ENCODE peak calls at places on chromosomes 3 and 15, in six cellular contexts. One of them, this sample, is unnamed.

GRCh38 chr15:91897585-91898372 is 44.3 kb downstream of the SLCO3A1 start:
- DNase-seq in H9: no peak
- DNase-seq in IMR-90: no peak
- DNase-seq in neuronal stem cell: no peak
- DNase-seq in trophoblast cell: no peak
- DNase-seq in H1: no peak
- DNase-seq in this sample: no peak

GRCh38 chr3:29576181-29576580 is 295.3 kb downstream of the RBMS3 start:
- DNase-seq in IMR-90: no peak
- DNase-seq in H9: no peak
- DNase-seq in neuronal stem cell: no peak
- DNase-seq in H1: no peak
- DNase-seq in trophoblast cell: no peak
- DNase-seq in this sample: no peak

GRCh38 chr3:168288511-168289268 is 193.0 kb upstream of the GOLIM4 start:
- DNase-seq in neuronal stem cell: no peak
- DNase-seq in H9: no peak
- DNase-seq in H1: no peak
- DNase-seq in IMR-90: no peak
- DNase-seq in trophoblast cell: no peak
- DNase-seq in this sample: no peak

GRCh38 chr3:193665370-193665989 is 72.5 kb downstream of the OPA1 start:
- DNase-seq in neuronal stem cell: no peak
- DNase-seq in trophoblast cell: peak
- DNase-seq in H9: no peak
- DNase-seq in H1: no peak
- DNase-seq in IMR-90: peak
- DNase-seq in this sample: peak

GRCh38 chr3:30473374-30474051 is 132.9 kb upstream of the TGFBR2 start:
- DNase-seq in trophoblast cell: peak
- DNase-seq in H9: no peak
- DNase-seq in IMR-90: peak
- DNase-seq in H1: no peak
- DNase-seq in neuronal stem cell: no peak
- DNase-seq in this sample: peak

GRCh38 chr15:39195988-39196486 is 384.8 kb upstream of the THBS1 start:
- DNase-seq in trophoblast cell: peak
- DNase-seq in H1: no peak
- DNase-seq in IMR-90: peak
- DNase-seq in neuronal stem cell: no peak
- DNase-seq in H9: no peak
- DNase-seq in this sample: peak

GRCh38 chr15:101578443-101578894 is 73.7 kb downstream of the TM2D3 start:
- DNase-seq in H9: peak
- DNase-seq in IMR-90: no peak
- DNase-seq in trophoblast cell: peak
- DNase-seq in neuronal stem cell: no peak
- DNase-seq in H1: no peak
- DNase-seq in this sample: peak

GRCh38 chr15:74955796-74956647 is 550 bp downstream of the RPP25 start:
- DNase-seq in IMR-90: peak
- DNase-seq in H9: peak
- DNase-seq in trophoblast cell: peak
- DNase-seq in neuronal stem cell: peak
- DNase-seq in H1: no peak
- DNase-seq in this sample: peak

GRCh38 chr3:78978037-78978436 is 789.8 kb downstream of the ROBO1 start:
- DNase-seq in H1: no peak
- DNase-seq in H9: no peak
- DNase-seq in neuronal stem cell: no peak
- DNase-seq in trophoblast cell: peak
- DNase-seq in IMR-90: peak
- DNase-seq in this sample: peak

GRCh38 chr3:46334911-46335478 is 18.9 kb upstream of the CCR2 start:
- DNase-seq in H9: no peak
- DNase-seq in trophoblast cell: peak
- DNase-seq in IMR-90: peak
- DNase-seq in H1: no peak
- DNase-seq in neuronal stem cell: no peak
- DNase-seq in this sample: peak

GRCh38 chr3:58858126-58858525 is 191.6 kb upstream of the FAM3D start:
- DNase-seq in H9: no peak
- DNase-seq in IMR-90: no peak
- DNase-seq in neuronal stem cell: no peak
- DNase-seq in trophoblast cell: no peak
- DNase-seq in H1: no peak
- DNase-seq in this sample: no peak

GRCh38 chr15:37940886-37941285 is 6.4 kb downstream of the TMCO5A start:
- DNase-seq in H1: no peak
- DNase-seq in IMR-90: no peak
- DNase-seq in neuronal stem cell: no peak
- DNase-seq in H9: no peak
- DNase-seq in trophoblast cell: peak
- DNase-seq in this sample: no peak

GRCh38 chr3:142929109-142929508 is 34.4 kb downstream of the PAQR9 start:
- DNase-seq in H9: peak
- DNase-seq in neuronal stem cell: no peak
- DNase-seq in H1: no peak
- DNase-seq in IMR-90: peak
- DNase-seq in trophoblast cell: peak
- DNase-seq in this sample: peak

GRCh38 chr3:71050521-71051258 is 532.8 kb downstream of the FOXP1 start:
- DNase-seq in neuronal stem cell: no peak
- DNase-seq in H1: no peak
- DNase-seq in H9: no peak
- DNase-seq in trophoblast cell: no peak
- DNase-seq in IMR-90: peak
- DNase-seq in this sample: peak

GRCh38 chr3:194082596-194083220 is 53.2 kb upstream of the HES1 start:
- DNase-seq in H1: no peak
- DNase-seq in trophoblast cell: no peak
- DNase-seq in neuronal stem cell: no peak
- DNase-seq in H9: no peak
- DNase-seq in IMR-90: peak
- DNase-seq in this sample: peak

GRCh38 chr15:101491739-101492640 is 2.5 kb upstream of the PCSK6 start:
- DNase-seq in IMR-90: no peak
- DNase-seq in trophoblast cell: no peak
- DNase-seq in H9: no peak
- DNase-seq in H1: no peak
- DNase-seq in neuronal stem cell: no peak
- DNase-seq in this sample: no peak

GRCh38 chr15:88615303-88616107 is 5.6 kb upstream of the AEN start:
- DNase-seq in IMR-90: no peak
- DNase-seq in neuronal stem cell: no peak
- DNase-seq in H9: peak
- DNase-seq in H1: no peak
- DNase-seq in trophoblast cell: no peak
- DNase-seq in this sample: no peak

GRCh38 chr3:112002458-112002971 is 3.8 kb downstream of the TAGLN3 start:
- DNase-seq in IMR-90: peak
- DNase-seq in trophoblast cell: no peak
- DNase-seq in H9: no peak
- DNase-seq in H1: no peak
- DNase-seq in neuronal stem cell: no peak
- DNase-seq in this sample: no peak

GRCh38 chr3:139265131-139266016 is 78.4 kb upstream of the MRPS22 start:
- DNase-seq in H9: peak
- DNase-seq in trophoblast cell: no peak
- DNase-seq in neuronal stem cell: no peak
- DNase-seq in IMR-90: no peak
- DNase-seq in H1: no peak
- DNase-seq in this sample: no peak

GRCh38 chr3:50930371-50931208 is 255.9 kb downstream of the DOCK3 start:
- DNase-seq in H9: no peak
- DNase-seq in H1: no peak
- DNase-seq in neuronal stem cell: no peak
- DNase-seq in IMR-90: no peak
- DNase-seq in trophoblast cell: no peak
- DNase-seq in this sample: no peak

DNA sequence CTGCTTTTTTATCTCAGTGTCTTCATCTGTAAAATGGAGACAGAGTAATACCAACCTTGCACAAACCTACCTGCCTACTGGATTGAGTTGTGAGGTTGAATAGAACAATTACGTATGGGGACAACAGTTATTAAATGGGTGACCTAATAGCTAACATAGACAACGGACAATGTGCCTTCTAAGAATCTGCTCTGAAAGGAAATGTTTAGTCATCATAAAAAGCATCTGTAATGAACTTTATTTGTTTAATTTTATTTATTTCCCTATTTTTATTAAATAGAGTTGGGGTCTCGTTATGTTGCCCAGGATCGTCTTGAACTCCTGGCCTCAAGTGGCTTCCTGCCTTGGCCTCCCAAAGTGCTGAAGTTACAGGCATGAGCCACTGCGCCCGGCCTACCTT is 59.2 kb upstream of the C15orf61 start:
- DNase-seq in trophoblast cell: no peak
- DNase-seq in IMR-90: no peak
- DNase-seq in neuronal stem cell: no peak
- DNase-seq in H9: no peak
- DNase-seq in H1: no peak
- DNase-seq in this sample: no peak
- H4K91ac ChIP-seq in trophoblast cell: no peak
- H4K91ac ChIP-seq in IMR-90: no peak
- H4K91ac ChIP-seq in neuronal stem cell: no peak
- H4K91ac ChIP-seq in H9: no peak
- H4K91ac ChIP-seq in H1: no peak
- H4K91ac ChIP-seq in this sample: no peak

DNA sequence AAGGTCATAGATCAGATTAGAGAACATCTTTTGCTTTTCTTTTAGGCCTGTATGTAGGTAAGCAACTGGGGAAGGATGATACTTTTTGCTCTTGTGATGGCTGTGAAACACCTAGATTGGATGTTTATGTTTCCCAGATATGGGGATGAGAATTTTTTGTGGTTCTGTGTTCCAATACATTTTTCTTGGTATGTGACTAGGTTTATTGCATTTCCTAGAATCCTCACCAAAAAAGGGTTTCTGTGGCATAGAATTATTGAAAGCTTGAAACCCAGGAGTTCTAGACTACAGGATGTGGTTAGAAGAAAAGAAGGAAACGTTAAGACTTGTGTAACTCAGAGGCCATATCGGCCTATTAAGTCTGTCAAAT is 25.8 kb downstream of the OXNAD1 start:
- DNase-seq in H9: no peak
- DNase-seq in trophoblast cell: no peak
- DNase-seq in H1: no peak
- DNase-seq in IMR-90: no peak
- DNase-seq in neuronal stem cell: no peak
- DNase-seq in this sample: peak
- H4K91ac ChIP-seq in H9: no peak
- H4K91ac ChIP-seq in trophoblast cell: no peak
- H4K91ac ChIP-seq in H1: no peak
- H4K91ac ChIP-seq in IMR-90: no peak
- H4K91ac ChIP-seq in neuronal stem cell: no peak
- H4K91ac ChIP-seq in this sample: no peak

GRCh38 chr3:116785226-116785625 is 75.6 kb downstream of the TUSC7 start:
- DNase-seq in H9: peak
- DNase-seq in H1: no peak
- DNase-seq in IMR-90: no peak
- DNase-seq in trophoblast cell: no peak
- DNase-seq in neuronal stem cell: no peak
- DNase-seq in this sample: no peak
- H4K91ac ChIP-seq in H9: no peak
- H4K91ac ChIP-seq in H1: no peak
- H4K91ac ChIP-seq in IMR-90: no peak
- H4K91ac ChIP-seq in trophoblast cell: no peak
- H4K91ac ChIP-seq in neuronal stem cell: no peak
- H4K91ac ChIP-seq in this sample: no peak

GRCh38 chr15:29490747-29491471 is 221.3 kb upstream of the NSMCE3 start:
- DNase-seq in neuronal stem cell: no peak
- DNase-seq in H9: no peak
- DNase-seq in H1: no peak
- DNase-seq in IMR-90: no peak
- DNase-seq in trophoblast cell: no peak
- DNase-seq in this sample: no peak
- H4K91ac ChIP-seq in neuronal stem cell: no peak
- H4K91ac ChIP-seq in H9: no peak
- H4K91ac ChIP-seq in H1: no peak
- H4K91ac ChIP-seq in IMR-90: no peak
- H4K91ac ChIP-seq in trophoblast cell: no peak
- H4K91ac ChIP-seq in this sample: no peak

GRCh38 chr3:1616715-1617114 is 482.0 kb upstream of the CNTN4 start:
- DNase-seq in H9: no peak
- DNase-seq in H1: no peak
- DNase-seq in IMR-90: no peak
- DNase-seq in trophoblast cell: no peak
- DNase-seq in neuronal stem cell: no peak
- DNase-seq in this sample: no peak
- H4K91ac ChIP-seq in H9: no peak
- H4K91ac ChIP-seq in H1: no peak
- H4K91ac ChIP-seq in IMR-90: no peak
- H4K91ac ChIP-seq in trophoblast cell: no peak
- H4K91ac ChIP-seq in neuronal stem cell: no peak
- H4K91ac ChIP-seq in this sample: no peak

DNA sequence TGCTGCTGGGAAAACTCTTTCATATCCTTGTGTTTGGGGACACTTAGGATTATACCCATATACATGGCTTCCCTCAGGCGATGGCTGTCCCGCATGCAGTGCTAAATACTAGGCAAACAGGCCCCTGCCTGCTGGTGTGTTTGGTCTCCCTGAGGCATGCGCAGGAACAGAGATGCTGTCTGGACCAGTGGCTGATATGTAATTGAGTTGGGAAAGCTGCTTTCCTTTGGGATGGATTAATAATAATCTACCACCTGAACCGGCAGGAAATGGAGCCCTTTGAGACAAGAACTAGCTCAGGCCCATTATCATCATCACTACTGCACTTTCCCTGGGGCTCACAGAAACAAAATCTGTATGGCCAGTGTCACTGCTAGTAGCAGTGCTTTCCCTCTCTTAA is 18.0 kb downstream of the ZDHHC3 start:
- DNase-seq in trophoblast cell: peak
- DNase-seq in IMR-90: no peak
- DNase-seq in H1: no peak
- DNase-seq in neuronal stem cell: no peak
- DNase-seq in H9: no peak
- DNase-seq in this sample: no peak
- H4K91ac ChIP-seq in trophoblast cell: no peak
- H4K91ac ChIP-seq in IMR-90: no peak
- H4K91ac ChIP-seq in H1: no peak
- H4K91ac ChIP-seq in neuronal stem cell: no peak
- H4K91ac ChIP-seq in H9: no peak
- H4K91ac ChIP-seq in this sample: no peak

DNA sequence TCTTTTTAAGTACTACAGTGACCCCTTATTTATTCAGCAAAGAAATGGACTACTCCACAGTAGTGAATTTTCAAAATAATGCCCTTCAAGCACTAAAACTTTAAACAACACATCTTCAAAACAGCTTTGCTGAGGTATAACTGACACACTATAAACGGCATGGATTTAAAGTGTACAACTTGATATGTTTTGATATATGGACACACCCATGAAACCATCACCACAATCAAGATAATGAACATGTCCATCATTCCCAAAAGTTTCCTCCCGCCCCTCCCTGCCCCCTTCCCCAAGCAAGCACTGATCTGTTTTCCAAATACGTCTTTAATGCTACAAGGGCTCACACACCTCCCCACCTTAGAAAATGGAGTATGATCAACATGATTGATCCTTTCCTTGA is 1.6 kb upstream of the FURIN start:
- DNase-seq in trophoblast cell: no peak
- DNase-seq in neuronal stem cell: no peak
- DNase-seq in IMR-90: no peak
- DNase-seq in H9: no peak
- DNase-seq in H1: no peak
- DNase-seq in this sample: no peak
- H4K91ac ChIP-seq in trophoblast cell: no peak
- H4K91ac ChIP-seq in neuronal stem cell: no peak
- H4K91ac ChIP-seq in IMR-90: no peak
- H4K91ac ChIP-seq in H9: no peak
- H4K91ac ChIP-seq in H1: no peak
- H4K91ac ChIP-seq in this sample: no peak

This sample was measured in mesenchymal stem cell.